ENCODE peak calls at places on chromosome 18, in seven cellular contexts. N is hepatocyte; O is NCI-H1417; J is globus pallidus; D is naive thymus-derived CD8-positive, alpha-beta T cell; E is kidney tubule cell; S is sigmoid colon. Y is an unnamed sample.

GRCh38 chr18:21955757-21956652 is 213.4 kb upstream of the GATA6 start:
- DNase-seq in E (peak; percentile 48), J (peak; percentile 45), D (peak; percentile 77), S (peak; percentile 79), O (peak; percentile 49), N (peak; percentile 87), Y (peak; percentile 40)

GRCh38 chr18:48037481-48038271 is 107.2 kb upstream of the SMAD2 start:
- DNase-seq in N (no peak), O (no peak), D (no peak), J (no peak), E (no peak), S (peak; percentile 43), Y (no peak)

GRCh38 chr18:59918320-59918755 is 18.5 kb downstream of the PMAIP1 start:
- DNase-seq in N (peak; percentile 26), D (no peak), S (peak; percentile 72), E (peak; percentile 85), J (no peak), O (peak; percentile 32), Y (no peak)

GRCh38 chr18:73520229-73520628 is 627.4 kb downstream of the FBXO15 start:
- DNase-seq in S (no peak), O (no peak), N (peak; percentile 29), J (no peak), E (no peak), D (no peak), Y (no peak)

GRCh38 chr18:3703732-3704176 is 253.8 kb downstream of the TGIF1 start:
- DNase-seq in O (peak; percentile 11), J (peak; percentile 55), E (peak; percentile 74), N (peak; percentile 83), D (no peak), S (no peak), Y (peak; percentile 50)

GRCh38 chr18:22699629-22700028 is 233.5 kb upstream of the RBBP8 start:
- DNase-seq in J (no peak), S (no peak), D (no peak), O (no peak), N (no peak), E (no peak), Y (no peak)

GRCh38 chr18:41075212-41075611 is 879.8 kb upstream of the PIK3C3 start:
- DNase-seq in D (no peak), J (no peak), S (no peak), N (peak; percentile 21), E (peak; percentile 66), O (no peak), Y (no peak)

GRCh38 chr18:69490813-69491212 is 90.1 kb downstream of the DOK6 start:
- DNase-seq in O (no peak), J (no peak), D (no peak), S (no peak), E (no peak), N (no peak), Y (no peak)

GRCh38 chr18:62437520-62438329 is 85.1 kb upstream of the ZCCHC2 start:
- DNase-seq in O (no peak), S (no peak), N (no peak), E (no peak), J (no peak), D (no peak), Y (peak; percentile 68)

GRCh38 chr18:23912356-23912755 is 102.2 kb upstream of the TTC39C start:
- DNase-seq in D (no peak), J (no peak), E (no peak), O (no peak), N (no peak), S (no peak), Y (no peak)

GRCh38 chr18:57154389-57154788 is 7.5 kb downstream of the BOD1L2 start:
- DNase-seq in N (no peak), J (no peak), O (no peak), D (no peak), E (peak; percentile 40), S (no peak), Y (no peak)

GRCh38 chr18:32549248-32549842 is 78.7 kb upstream of the GAREM1 start:
- DNase-seq in D (peak; percentile 24), E (peak; percentile 59), J (peak; percentile 46), S (no peak), O (peak; percentile 73), N (peak; percentile 79), Y (peak; percentile 20)

GRCh38 chr18:70464343-70465114 is 175.7 kb downstream of the SOCS6 start:
- DNase-seq in O (peak; percentile 87), N (peak; percentile 82), S (peak; percentile 84), J (peak; percentile 91), E (peak; percentile 69), D (peak; percentile 28), Y (peak; percentile 23)

GRCh38 chr18:435940-436339 is 64.6 kb downstream of the COLEC12 start:
- DNase-seq in D (no peak), N (no peak), S (no peak), E (peak; percentile 91), O (no peak), J (peak; percentile 95), Y (no peak)

GRCh38 chr18:8142131-8142711 is 467.0 kb upstream of the RAB12 start:
- DNase-seq in D (no peak), S (no peak), J (no peak), E (peak; percentile 22), N (no peak), O (no peak), Y (no peak)

Y was measured in breast epithelium.